ENCODE peak calls at places on chromosome 10, in five cellular contexts. V is NCI-H510A; W is GM20000; B is PC-9; X is stimulated activated CD8-positive, alpha-beta memory T cell treated with anti-CD3 and anti-CD28 coated beads, Interleukin-4, amount 100 ng/mL, for 1 hour. E is an unnamed sample.

GRCh38 chr10:121526040-121526790 is 72.0 kb downstream of the FGFR2 start:
- DNase-seq in V (no peak), W (no peak), B (no peak), X (no peak), E (no peak)

GRCh38 chr10:7039859-7040258 is 371.0 kb downstream of the SFMBT2 start:
- DNase-seq in V (no peak), W (no peak), B (no peak), X (no peak), E (no peak)

GRCh38 chr10:43214071-43214955 is 52.6 kb downstream of the RASGEF1A start:
- DNase-seq in V (no peak), W (no peak), B (no peak), X (no peak), E (no peak)

GRCh38 chr10:84825330-84825729 is 496.9 kb downstream of the CCSER2 start:
- DNase-seq in V (no peak), W (no peak), B (no peak), X (no peak), E (no peak)

GRCh38 chr10:73585223-73585784 is 5.8 kb downstream of the USP54 start:
- DNase-seq in V (no peak), W (no peak), B (no peak), X (no peak), E (no peak)

GRCh38 chr10:71294091-71294561 is 24.9 kb upstream of the SLC29A3 start:
- DNase-seq in V (no peak), W (no peak), B (peak), X (no peak), E (peak)

GRCh38 chr10:28561531-28561930 is 28.6 kb downstream of the WAC start:
- DNase-seq in V (no peak), W (no peak), B (no peak), X (no peak), E (no peak)

GRCh38 chr10:104334965-104335650 is 3.2 kb downstream of the ITPRIP start:
- DNase-seq in V (peak), W (no peak), B (peak), X (no peak), E (peak)

GRCh38 chr10:110399163-110400094 is 94.7 kb upstream of the SMNDC1 start:
- DNase-seq in V (no peak), W (no peak), B (peak), X (no peak), E (no peak)

GRCh38 chr10:11177926-11178453 is 160.3 kb downstream of the CELF2 start:
- DNase-seq in V (no peak), W (no peak), B (no peak), X (no peak), E (no peak)

GRCh38 chr10:62456611-62457101 is 82.5 kb downstream of the ZNF365 start:
- DNase-seq in V (no peak), W (peak), B (no peak), X (no peak), E (no peak)

GRCh38 chr10:116183733-116184447 is 89.1 kb downstream of the GFRA1 start:
- DNase-seq in V (no peak), W (no peak), B (no peak), X (no peak), E (no peak)